ENCODE peak calls at places on chromosomes 16 and 17, in ten cellular contexts. One of them, this sample, is unnamed.

GRCh38 chr17:1179112-1179634 is 608 bp downstream of the ABR start:
- DNase-seq in RWPE2: no peak
- DNase-seq in lung: no peak
- DNase-seq in AG04450: no peak
- DNase-seq in Panc1: no peak
- DNase-seq in colonic mucosa: no peak
- DNase-seq in endodermal cell: peak
- DNase-seq in A549: no peak
- DNase-seq in CD8-positive, alpha-beta memory T cell: no peak
- DNase-seq in SK-N-MC: no peak
- DNase-seq in this sample: no peak

GRCh38 chr16:56203052-56203451 is 11.8 kb downstream of the GNAO1 start:
- DNase-seq in CD8-positive, alpha-beta memory T cell: peak
- DNase-seq in SK-N-MC: no peak
- DNase-seq in Panc1: no peak
- DNase-seq in colonic mucosa: no peak
- DNase-seq in AG04450: no peak
- DNase-seq in endodermal cell: peak
- DNase-seq in A549: peak
- DNase-seq in RWPE2: no peak
- DNase-seq in lung: no peak
- DNase-seq in this sample: no peak

GRCh38 chr16:19696961-19697360 is 21.1 kb downstream of the KNOP1 start:
- DNase-seq in AG04450: no peak
- DNase-seq in colonic mucosa: no peak
- DNase-seq in SK-N-MC: no peak
- DNase-seq in CD8-positive, alpha-beta memory T cell: no peak
- DNase-seq in endodermal cell: no peak
- DNase-seq in RWPE2: no peak
- DNase-seq in Panc1: no peak
- DNase-seq in lung: no peak
- DNase-seq in A549: no peak
- DNase-seq in this sample: no peak

GRCh38 chr17:48629411-48629759 is 3.2 kb upstream of the HOXB9 start:
- DNase-seq in CD8-positive, alpha-beta memory T cell: no peak
- DNase-seq in colonic mucosa: peak
- DNase-seq in endodermal cell: peak
- DNase-seq in A549: no peak
- DNase-seq in AG04450: no peak
- DNase-seq in SK-N-MC: no peak
- DNase-seq in lung: no peak
- DNase-seq in Panc1: no peak
- DNase-seq in RWPE2: no peak
- DNase-seq in this sample: no peak

GRCh38 chr16:1615761-1616160 is 3.6 kb downstream of the CRAMP1 start:
- DNase-seq in RWPE2: no peak
- DNase-seq in lung: no peak
- DNase-seq in endodermal cell: no peak
- DNase-seq in A549: no peak
- DNase-seq in Panc1: no peak
- DNase-seq in colonic mucosa: no peak
- DNase-seq in SK-N-MC: no peak
- DNase-seq in AG04450: peak
- DNase-seq in CD8-positive, alpha-beta memory T cell: no peak
- DNase-seq in this sample: no peak

GRCh38 chr16:2044541-2044940 is 3.1 kb downstream of the NTHL1 start:
- DNase-seq in colonic mucosa: peak
- DNase-seq in AG04450: no peak
- DNase-seq in lung: no peak
- DNase-seq in RWPE2: no peak
- DNase-seq in SK-N-MC: no peak
- DNase-seq in endodermal cell: no peak
- DNase-seq in A549: no peak
- DNase-seq in Panc1: no peak
- DNase-seq in CD8-positive, alpha-beta memory T cell: no peak
- DNase-seq in this sample: no peak

GRCh38 chr16:75066861-75067447 is 49.6 kb downstream of the LDHD start:
- DNase-seq in AG04450: no peak
- DNase-seq in lung: no peak
- DNase-seq in colonic mucosa: no peak
- DNase-seq in A549: no peak
- DNase-seq in RWPE2: no peak
- DNase-seq in SK-N-MC: no peak
- DNase-seq in endodermal cell: no peak
- DNase-seq in CD8-positive, alpha-beta memory T cell: no peak
- DNase-seq in Panc1: no peak
- DNase-seq in this sample: no peak

GRCh38 chr16:84718-85452 is 6.9 kb downstream of the MPG start:
- DNase-seq in RWPE2: no peak
- DNase-seq in A549: no peak
- DNase-seq in SK-N-MC: no peak
- DNase-seq in Panc1: peak
- DNase-seq in CD8-positive, alpha-beta memory T cell: peak
- DNase-seq in colonic mucosa: peak
- DNase-seq in endodermal cell: no peak
- DNase-seq in lung: peak
- DNase-seq in AG04450: peak
- DNase-seq in this sample: no peak

GRCh38 chr17:17028059-17028877 is 14.0 kb upstream of the MPRIP start:
- DNase-seq in colonic mucosa: peak
- DNase-seq in CD8-positive, alpha-beta memory T cell: no peak
- DNase-seq in Panc1: no peak
- DNase-seq in SK-N-MC: no peak
- DNase-seq in AG04450: no peak
- DNase-seq in A549: peak
- DNase-seq in endodermal cell: peak
- DNase-seq in RWPE2: peak
- DNase-seq in lung: peak
- DNase-seq in this sample: no peak

GRCh38 chr17:63042443-63042842 is 76.4 kb downstream of the TANC2 start:
- DNase-seq in Panc1: no peak
- DNase-seq in colonic mucosa: no peak
- DNase-seq in CD8-positive, alpha-beta memory T cell: no peak
- DNase-seq in SK-N-MC: no peak
- DNase-seq in A549: no peak
- DNase-seq in AG04450: no peak
- DNase-seq in lung: no peak
- DNase-seq in RWPE2: no peak
- DNase-seq in endodermal cell: no peak
- DNase-seq in this sample: no peak

GRCh38 chr16:19088341-19088916 is 21.0 kb downstream of the COQ7 start:
- DNase-seq in RWPE2: no peak
- DNase-seq in endodermal cell: peak
- DNase-seq in lung: no peak
- DNase-seq in SK-N-MC: no peak
- DNase-seq in colonic mucosa: no peak
- DNase-seq in A549: no peak
- DNase-seq in CD8-positive, alpha-beta memory T cell: no peak
- DNase-seq in Panc1: no peak
- DNase-seq in AG04450: no peak
- DNase-seq in this sample: no peak

GRCh38 chr16:81779540-81780320 is 639 bp downstream of the PLCG2 start:
- DNase-seq in lung: peak
- DNase-seq in SK-N-MC: no peak
- DNase-seq in CD8-positive, alpha-beta memory T cell: peak
- DNase-seq in RWPE2: no peak
- DNase-seq in A549: peak
- DNase-seq in endodermal cell: peak
- DNase-seq in AG04450: no peak
- DNase-seq in colonic mucosa: no peak
- DNase-seq in Panc1: no peak
- DNase-seq in this sample: no peak

GRCh38 chr16:64094992-64095579 is 1026.8 kb downstream of the CDH11 start:
- DNase-seq in RWPE2: no peak
- DNase-seq in CD8-positive, alpha-beta memory T cell: no peak
- DNase-seq in colonic mucosa: no peak
- DNase-seq in lung: no peak
- DNase-seq in Panc1: no peak
- DNase-seq in endodermal cell: no peak
- DNase-seq in SK-N-MC: no peak
- DNase-seq in A549: no peak
- DNase-seq in AG04450: no peak
- DNase-seq in this sample: no peak

GRCh38 chr16:19776565-19776964 is 58.5 kb downstream of the IQCK start:
- DNase-seq in A549: no peak
- DNase-seq in colonic mucosa: no peak
- DNase-seq in endodermal cell: no peak
- DNase-seq in CD8-positive, alpha-beta memory T cell: no peak
- DNase-seq in Panc1: no peak
- DNase-seq in SK-N-MC: no peak
- DNase-seq in AG04450: no peak
- DNase-seq in RWPE2: no peak
- DNase-seq in lung: no peak
- DNase-seq in this sample: no peak

GRCh38 chr16:66007717-66008116 is 358.8 kb upstream of the CDH5 start:
- DNase-seq in SK-N-MC: no peak
- DNase-seq in CD8-positive, alpha-beta memory T cell: no peak
- DNase-seq in lung: no peak
- DNase-seq in colonic mucosa: no peak
- DNase-seq in endodermal cell: peak
- DNase-seq in RWPE2: peak
- DNase-seq in AG04450: peak
- DNase-seq in A549: no peak
- DNase-seq in Panc1: no peak
- DNase-seq in this sample: no peak

GRCh38 chr17:66915204-66915611 is 49.3 kb upstream of the CACNG4 start:
- DNase-seq in AG04450: no peak
- DNase-seq in colonic mucosa: peak
- DNase-seq in CD8-positive, alpha-beta memory T cell: no peak
- DNase-seq in SK-N-MC: no peak
- DNase-seq in A549: peak
- DNase-seq in Panc1: no peak
- DNase-seq in lung: peak
- DNase-seq in RWPE2: peak
- DNase-seq in endodermal cell: peak
- DNase-seq in this sample: no peak

GRCh38 chr16:85481206-85481605 is 131.9 kb upstream of the GSE1 start:
- DNase-seq in CD8-positive, alpha-beta memory T cell: no peak
- DNase-seq in RWPE2: no peak
- DNase-seq in colonic mucosa: no peak
- DNase-seq in endodermal cell: no peak
- DNase-seq in A549: no peak
- DNase-seq in AG04450: no peak
- DNase-seq in lung: no peak
- DNase-seq in SK-N-MC: no peak
- DNase-seq in Panc1: no peak
- DNase-seq in this sample: no peak
- H3K27ac ChIP-seq in CD8-positive, alpha-beta memory T cell: no peak
- H3K27ac ChIP-seq in RWPE2: no peak
- H3K27ac ChIP-seq in colonic mucosa: no peak
- H3K27ac ChIP-seq in endodermal cell: no peak
- H3K27ac ChIP-seq in A549: no peak
- H3K27ac ChIP-seq in AG04450: no peak
- H3K27ac ChIP-seq in lung: no peak
- H3K27ac ChIP-seq in SK-N-MC: no peak
- H3K27ac ChIP-seq in Panc1: no peak
- H3K27ac ChIP-seq in this sample: no peak

GRCh38 chr16:14641877-14642276 is 9.1 kb downstream of the BFAR start:
- DNase-seq in RWPE2: no peak
- DNase-seq in colonic mucosa: no peak
- DNase-seq in A549: no peak
- DNase-seq in Panc1: no peak
- DNase-seq in AG04450: no peak
- DNase-seq in SK-N-MC: no peak
- DNase-seq in endodermal cell: peak
- DNase-seq in CD8-positive, alpha-beta memory T cell: no peak
- DNase-seq in lung: no peak
- DNase-seq in this sample: no peak

GRCh38 chr16:14640538-14640937 is 7.8 kb downstream of the BFAR start:
- DNase-seq in CD8-positive, alpha-beta memory T cell: no peak
- DNase-seq in endodermal cell: no peak
- DNase-seq in Panc1: no peak
- DNase-seq in RWPE2: no peak
- DNase-seq in lung: no peak
- DNase-seq in A549: no peak
- DNase-seq in colonic mucosa: peak
- DNase-seq in SK-N-MC: no peak
- DNase-seq in AG04450: no peak
- DNase-seq in this sample: no peak

GRCh38 chr16:14635394-14636145 is 2.8 kb downstream of the BFAR start:
- DNase-seq in lung: no peak
- DNase-seq in SK-N-MC: no peak
- DNase-seq in CD8-positive, alpha-beta memory T cell: no peak
- DNase-seq in colonic mucosa: no peak
- DNase-seq in AG04450: no peak
- DNase-seq in endodermal cell: no peak
- DNase-seq in A549: no peak
- DNase-seq in Panc1: no peak
- DNase-seq in RWPE2: no peak
- DNase-seq in this sample: no peak

GRCh38 chr16:14641206-14641605 is 8.5 kb downstream of the BFAR start:
- DNase-seq in RWPE2: no peak
- DNase-seq in AG04450: no peak
- DNase-seq in Panc1: no peak
- DNase-seq in CD8-positive, alpha-beta memory T cell: no peak
- DNase-seq in colonic mucosa: no peak
- DNase-seq in endodermal cell: no peak
- DNase-seq in SK-N-MC: no peak
- DNase-seq in A549: no peak
- DNase-seq in lung: no peak
- DNase-seq in this sample: no peak
- H3K27ac ChIP-seq in RWPE2: no peak
- H3K27ac ChIP-seq in AG04450: no peak
- H3K27ac ChIP-seq in Panc1: no peak
- H3K27ac ChIP-seq in CD8-positive, alpha-beta memory T cell: no peak
- H3K27ac ChIP-seq in colonic mucosa: peak
- H3K27ac ChIP-seq in endodermal cell: no peak
- H3K27ac ChIP-seq in SK-N-MC: no peak
- H3K27ac ChIP-seq in A549: no peak
- H3K27ac ChIP-seq in lung: no peak
- H3K27ac ChIP-seq in this sample: no peak

DNA sequence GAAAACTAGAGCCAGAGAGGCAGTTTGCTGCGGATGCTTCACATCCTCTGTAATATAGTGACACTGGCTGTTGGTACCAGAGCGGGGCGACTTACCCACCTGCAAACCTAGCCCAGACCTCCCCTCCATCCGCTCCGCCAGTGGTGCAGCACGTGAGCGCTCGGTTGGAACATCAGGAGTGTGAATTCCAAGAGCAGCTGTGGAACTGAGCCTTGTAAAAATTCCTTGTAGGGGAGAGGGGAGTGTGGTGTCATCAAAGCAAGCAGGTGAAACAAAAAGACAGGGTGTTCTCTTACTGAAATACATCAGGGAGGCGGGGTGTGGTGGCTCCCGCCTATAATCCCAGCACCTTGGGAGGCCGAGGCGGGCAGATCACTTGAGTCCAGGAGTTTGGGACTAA is 51.3 kb downstream of the CCDC42 start:
- DNase-seq in SK-N-MC: no peak
- DNase-seq in RWPE2: no peak
- DNase-seq in CD8-positive, alpha-beta memory T cell: no peak
- DNase-seq in lung: no peak
- DNase-seq in A549: no peak
- DNase-seq in Panc1: no peak
- DNase-seq in colonic mucosa: no peak
- DNase-seq in endodermal cell: peak
- DNase-seq in AG04450: no peak
- DNase-seq in this sample: no peak
- H3K27ac ChIP-seq in SK-N-MC: no peak
- H3K27ac ChIP-seq in RWPE2: no peak
- H3K27ac ChIP-seq in CD8-positive, alpha-beta memory T cell: no peak
- H3K27ac ChIP-seq in lung: no peak
- H3K27ac ChIP-seq in A549: no peak
- H3K27ac ChIP-seq in Panc1: no peak
- H3K27ac ChIP-seq in colonic mucosa: no peak
- H3K27ac ChIP-seq in endodermal cell: no peak
- H3K27ac ChIP-seq in AG04450: no peak
- H3K27ac ChIP-seq in this sample: no peak

GRCh38 chr17:40532520-40533253 is 31.3 kb upstream of the TNS4 start:
- DNase-seq in lung: no peak
- DNase-seq in Panc1: no peak
- DNase-seq in endodermal cell: peak
- DNase-seq in A549: no peak
- DNase-seq in colonic mucosa: no peak
- DNase-seq in CD8-positive, alpha-beta memory T cell: no peak
- DNase-seq in RWPE2: peak
- DNase-seq in SK-N-MC: no peak
- DNase-seq in AG04450: no peak
- DNase-seq in this sample: no peak
- H3K27ac ChIP-seq in lung: peak
- H3K27ac ChIP-seq in Panc1: no peak
- H3K27ac ChIP-seq in endodermal cell: no peak
- H3K27ac ChIP-seq in A549: peak
- H3K27ac ChIP-seq in colonic mucosa: peak
- H3K27ac ChIP-seq in CD8-positive, alpha-beta memory T cell: no peak
- H3K27ac ChIP-seq in RWPE2: peak
- H3K27ac ChIP-seq in SK-N-MC: no peak
- H3K27ac ChIP-seq in AG04450: no peak
- H3K27ac ChIP-seq in this sample: no peak

This sample was measured in substantia nigra.